ENCODE peak calls at places on chromosomes 5 and 9, in five cellular contexts. O is RWPE2, W is sciatic nerve, R is activated B cell treated with CpG ODN at 0.5 μM for 24 hours, Z is endothelial cell. P is an unnamed sample.

GRCh38 chr5:746258-746761 is 38.2 kb downstream of the ZDHHC11B start:
- DNase-seq in O (no peak), W (no peak), R (no peak), Z (no peak), P (peak; percentile 62)

GRCh38 chr9:21967169-21967568 is 27.0 kb downstream of the CDKN2A start:
- DNase-seq in O (no peak), W (no peak), R (no peak), Z (peak; percentile 17), P (no peak)

GRCh38 chr9:63859475-63860215 is 1425.4 kb downstream of the FOXD4L5 start:
- DNase-seq in O (peak; percentile 27), W (no peak), R (no peak), Z (no peak), P (no peak)

GRCh38 chr9:90774682-90775081 is 26.9 kb upstream of the SYK start:
- DNase-seq in O (no peak), W (no peak), R (peak; percentile 28), Z (no peak), P (no peak)

GRCh38 chr9:110582156-110582555 is 2.6 kb upstream of the SVEP1 start:
- DNase-seq in O (no peak), W (no peak), R (no peak), Z (no peak), P (no peak)

GRCh38 chr5:159105318-159106053 is 5.8 kb upstream of the EBF1 start:
- DNase-seq in O (no peak), W (no peak), R (peak; percentile 49), Z (peak; percentile 36), P (no peak)

GRCh38 chr5:119328753-119329602 is 26.8 kb upstream of the TNFAIP8 start:
- DNase-seq in O (no peak), W (no peak), R (no peak), Z (no peak), P (no peak)

GRCh38 chr5:7213525-7213924 is 182.4 kb upstream of the ADCY2 start:
- DNase-seq in O (no peak), W (no peak), R (no peak), Z (no peak), P (no peak)

GRCh38 chr5:2581418-2581817 is 170.1 kb downstream of the IRX2 start:
- DNase-seq in O (no peak), W (no peak), R (no peak), Z (no peak), P (no peak)

GRCh38 chr5:137218896-137219295 is 280.2 kb downstream of the SPOCK1 start:
- DNase-seq in O (no peak), W (no peak), R (no peak), Z (no peak), P (no peak)

GRCh38 chr5:75712091-75712490 is 5.1 kb downstream of the POC5 start:
- DNase-seq in O (no peak), W (no peak), R (no peak), Z (no peak), P (no peak)

GRCh38 chr9:116275418-116276295 is 122.1 kb downstream of the PAPPA start:
- DNase-seq in O (no peak), W (no peak), R (no peak), Z (no peak), P (no peak)

GRCh38 chr5:132296412-132297001 is 2.3 kb downstream of the SLC22A4 start:
- DNase-seq in O (no peak), W (no peak), R (no peak), Z (no peak), P (no peak)

GRCh38 chr9:135810806-135811575 is 96.4 kb downstream of the CAMSAP1 start:
- DNase-seq in O (no peak), W (no peak), R (no peak), Z (no peak), P (peak; percentile 61)

GRCh38 chr9:655875-656274 is 185.6 kb upstream of the DMRT1 start:
- DNase-seq in O (no peak), W (peak; percentile 82), R (no peak), Z (no peak), P (peak; percentile 92)

GRCh38 chr5:51380603-51381207 is 2.5 kb upstream of the ISL1 start:
- DNase-seq in O (no peak), W (no peak), R (no peak), Z (peak; percentile 33), P (no peak)

GRCh38 chr9:108854641-108855528 is 901 bp downstream of the ACTL7B start:
- DNase-seq in O (no peak), W (no peak), R (no peak), Z (no peak), P (no peak)

GRCh38 chr5:124655211-124655880 is 91.1 kb downstream of the ZNF608 start:
- DNase-seq in O (no peak), W (no peak), R (no peak), Z (no peak), P (no peak)

GRCh38 chr5:56273376-56274005 is 40.4 kb upstream of the ANKRD55 start:
- DNase-seq in O (no peak), W (no peak), R (no peak), Z (no peak), P (no peak)

GRCh38 chr5:60371065-60371464 is 328.9 kb downstream of the DEPDC1B start:
- DNase-seq in O (no peak), W (no peak), R (no peak), Z (no peak), P (no peak)

GRCh38 chr5:55421074-55421529 is 113.3 kb downstream of the MTREX start:
- DNase-seq in O (no peak), W (no peak), R (no peak), Z (no peak), P (no peak)

GRCh38 chr5:133969654-133970324 is 1.4 kb upstream of the C5orf15 start:
- DNase-seq in O (no peak), W (no peak), R (no peak), Z (no peak), P (no peak)

GRCh38 chr5:6355294-6355693 is 23.1 kb downstream of the MED10 start:
- DNase-seq in O (no peak), W (no peak), R (no peak), Z (no peak), P (no peak)

GRCh38 chr5:160441352-160441781 is 19.7 kb downstream of the PTTG1 start:
- DNase-seq in O (no peak), W (no peak), R (no peak), Z (no peak), P (no peak)

GRCh38 chr5:44089419-44090125 is 299.6 kb downstream of the FGF10 start:
- DNase-seq in O (no peak), W (no peak), R (no peak), Z (no peak), P (no peak)

GRCh38 chr5:59173568-59173967 is 590.7 kb downstream of the RAB3C start:
- DNase-seq in O (no peak), W (no peak), R (no peak), Z (no peak), P (no peak)

GRCh38 chr9:99840061-99840460 is 18.4 kb downstream of the NR4A3 start:
- DNase-seq in O (no peak), W (no peak), R (no peak), Z (no peak), P (no peak)

GRCh38 chr5:135045488-135045887 is 11.5 kb upstream of the PITX1 start:
- DNase-seq in O (no peak), W (no peak), R (no peak), Z (no peak), P (peak; percentile 18)

GRCh38 chr5:151718653-151719052 is 31.9 kb upstream of the SPARC start:
- DNase-seq in O (no peak), W (no peak), R (no peak), Z (no peak), P (no peak)

GRCh38 chr5:1325191-1325741 is 19.6 kb downstream of the CLPTM1L start:
- DNase-seq in O (peak; percentile 65), W (no peak), R (peak; percentile 5), Z (no peak), P (no peak)

GRCh38 chr5:136364307-136364706 is 1.0 kb downstream of the TRPC7 start:
- DNase-seq in O (no peak), W (no peak), R (no peak), Z (no peak), P (no peak)

GRCh38 chr5:78638423-78638822 is 10.1 kb downstream of the LHFPL2 start:
- DNase-seq in O (peak; percentile 96), W (no peak), R (no peak), Z (no peak), P (no peak)

GRCh38 chr9:110160163-110160562 is 47.8 kb downstream of the C9orf152 start:
- DNase-seq in O (no peak), W (no peak), R (no peak), Z (no peak), P (no peak)

GRCh38 chr9:18072967-18073366 is 401.0 kb upstream of the ADAMTSL1 start:
- DNase-seq in O (no peak), W (no peak), R (no peak), Z (no peak), P (no peak)